ENCODE peak calls at places on chromosome 19, in eight cellular contexts. F is progenitor cell of endocrine pancreas; X is astrocyte of the spinal cord; K is neural progenitor cell; E is AG09319; U is omental fat pad; G is foreskin fibroblast; Z is CD4-positive, alpha-beta T cell. R is an unnamed sample.

GRCh38 chr19:41225238-41226052 is 6.4 kb downstream of the AXL start:
- DNase-seq in X (peak; percentile 98), Z (peak; percentile 25), G (peak; percentile 100), U (peak; percentile 56), F (no peak), E (peak; percentile 96), K (peak; percentile 65), R (no peak)

GRCh38 chr19:50317115-50317514 is 12.1 kb downstream of the KCNC3 start:
- DNase-seq in K (no peak), U (no peak), F (no peak), E (no peak), X (no peak), G (no peak), Z (no peak), R (no peak)

GRCh38 chr19:50311723-50312635 is 17.2 kb downstream of the KCNC3 start:
- DNase-seq in X (no peak), U (no peak), F (peak; percentile 78), K (peak; percentile 82), G (no peak), E (no peak), Z (no peak), R (peak; percentile 57)

GRCh38 chr19:23904406-23904805 is 10.3 kb upstream of the ZNF726 start:
- DNase-seq in G (no peak), X (no peak), K (no peak), F (no peak), Z (no peak), U (no peak), E (no peak), R (no peak)

GRCh38 chr19:37565370-37565669 is 29.3 kb downstream of the ZNF571 start:
- DNase-seq in X (no peak), Z (no peak), G (no peak), U (no peak), F (no peak), E (no peak), K (no peak), R (no peak)

GRCh38 chr19:29115181-29115580 is 97.8 kb downstream of the UQCRFS1 start:
- DNase-seq in E (no peak), K (no peak), U (no peak), Z (no peak), X (no peak), F (no peak), G (no peak), R (no peak)

GRCh38 chr19:39167461-39168257 is 29.1 kb upstream of the NCCRP1 start:
- DNase-seq in G (no peak), K (no peak), E (no peak), X (no peak), F (peak; percentile 52), U (no peak), Z (no peak), R (no peak)

GRCh38 chr19:4257025-4257424 is 10.1 kb downstream of the YJU2 start:
- DNase-seq in G (no peak), X (no peak), E (no peak), F (no peak), Z (no peak), U (no peak), K (no peak), R (no peak)

GRCh38 chr19:47419037-47419783 is at the start of gene MEIS3:
- DNase-seq in F (no peak), E (no peak), U (no peak), X (no peak), G (no peak), K (peak; percentile 74), Z (no peak), R (no peak)

GRCh38 chr19:5692785-5693194 is 2.7 kb downstream of the RPL36 start:
- DNase-seq in F (no peak), X (no peak), Z (no peak), E (no peak), K (no peak), G (no peak), U (no peak), R (no peak)

GRCh38 chr19:38877781-38878574 is at the start of gene RINL:
- DNase-seq in U (no peak), Z (peak; percentile 64), G (no peak), K (no peak), E (no peak), F (no peak), X (no peak), R (no peak)

GRCh38 chr19:38894968-38895367 is 4.5 kb downstream of the SIRT2 start:
- DNase-seq in F (no peak), Z (no peak), E (no peak), X (no peak), K (no peak), U (no peak), G (no peak), R (no peak)

GRCh38 chr19:31444931-31445330 is 95.7 kb upstream of the TSHZ3 start:
- DNase-seq in U (no peak), E (no peak), X (no peak), G (no peak), F (no peak), K (no peak), Z (no peak), R (no peak)

GRCh38 chr19:52034051-52034728 is 6.0 kb upstream of the ZNF614 start:
- DNase-seq in E (no peak), X (peak; percentile 17), U (no peak), Z (no peak), G (no peak), F (no peak), K (no peak), R (no peak)

GRCh38 chr19:11735375-11735774 is 3.4 kb downstream of the ZNF823 start:
- DNase-seq in G (no peak), U (no peak), F (no peak), X (no peak), K (no peak), Z (no peak), E (no peak), R (no peak)

GRCh38 chr19:988081-988480 is 3.9 kb downstream of the WDR18 start:
- DNase-seq in F (no peak), G (no peak), Z (no peak), U (no peak), X (no peak), E (no peak), K (no peak), R (no peak)

GRCh38 chr19:2952953-2953481 is 8.2 kb upstream of the ZNF77 start:
- DNase-seq in F (peak; percentile 45), Z (no peak), X (no peak), E (no peak), U (no peak), G (no peak), K (no peak), R (no peak)
- TF ChIP-seq CTCF in F (peak; percentile 47), Z (no peak), X (no peak), E (no peak), U (no peak), G (no peak), K (no peak), R (no peak)

GRCh38 chr19:2840794-2841790 is at the start of gene ZNF555:
- DNase-seq in Z (peak; percentile 98), E (peak; percentile 98), K (peak; percentile 99), F (peak; percentile 98), U (peak; percentile 98), X (peak; percentile 99), G (peak; percentile 99), R (peak; percentile 98)
- TF ChIP-seq CTCF in Z (peak; percentile 74), E (peak; percentile 32), K (peak; percentile 57), F (peak; percentile 61), U (no peak), X (peak; percentile 39), G (no peak), R (peak; percentile 15)

GRCh38 chr19:17755977-17756670 is 4.8 kb downstream of the FCHO1 start:
- DNase-seq in U (no peak), G (no peak), Z (peak; percentile 35), K (peak; percentile 94), X (peak; percentile 39), F (peak; percentile 24), E (no peak), R (peak; percentile 80)

GRCh38 chr19:17753976-17754375 is 2.7 kb downstream of the FCHO1 start:
- DNase-seq in U (no peak), X (no peak), F (no peak), K (peak; percentile 57), Z (no peak), G (no peak), E (no peak), R (no peak)

GRCh38 chr19:17755533-17755885 is 4.2 kb downstream of the FCHO1 start:
- DNase-seq in Z (no peak), U (no peak), K (no peak), X (no peak), E (no peak), F (no peak), G (no peak), R (no peak)

GRCh38 chr19:17752865-17753639 is 1.8 kb downstream of the FCHO1 start:
- DNase-seq in Z (no peak), E (no peak), X (no peak), U (no peak), G (no peak), F (no peak), K (no peak), R (no peak)

GRCh38 chr19:17754634-17755532 is 3.6 kb downstream of the FCHO1 start:
- DNase-seq in U (no peak), F (no peak), X (no peak), G (no peak), K (no peak), Z (no peak), E (no peak), R (no peak)
- TF ChIP-seq CTCF in U (no peak), F (no peak), X (no peak), G (no peak), K (no peak), Z (no peak), E (no peak), R (no peak)

GRCh38 chr19:48637948-48638830 is 1.0 kb upstream of the DBP start:
- DNase-seq in Z (peak; percentile 79), X (peak; percentile 93), F (peak; percentile 62), U (no peak), G (peak; percentile 86), K (peak; percentile 94), E (peak; percentile 96), R (peak; percentile 67)

GRCh38 chr19:48635966-48636858 is 967 bp downstream of the DBP start:
- DNase-seq in F (no peak), U (no peak), Z (no peak), K (peak; percentile 46), G (no peak), X (no peak), E (no peak), R (no peak)

GRCh38 chr19:48637449-48637947 is 319 bp upstream of the DBP start:
- DNase-seq in E (peak; percentile 99), G (peak; percentile 97), K (peak; percentile 99), X (peak; percentile 99), Z (peak; percentile 100), F (peak; percentile 95), U (peak; percentile 91), R (peak; percentile 80)

GRCh38 chr19:48635263-48635965 is 1.8 kb downstream of the DBP start:
- DNase-seq in G (no peak), E (no peak), X (no peak), F (no peak), K (peak; percentile 90), Z (peak; percentile 74), U (no peak), R (peak; percentile 64)

DNA sequence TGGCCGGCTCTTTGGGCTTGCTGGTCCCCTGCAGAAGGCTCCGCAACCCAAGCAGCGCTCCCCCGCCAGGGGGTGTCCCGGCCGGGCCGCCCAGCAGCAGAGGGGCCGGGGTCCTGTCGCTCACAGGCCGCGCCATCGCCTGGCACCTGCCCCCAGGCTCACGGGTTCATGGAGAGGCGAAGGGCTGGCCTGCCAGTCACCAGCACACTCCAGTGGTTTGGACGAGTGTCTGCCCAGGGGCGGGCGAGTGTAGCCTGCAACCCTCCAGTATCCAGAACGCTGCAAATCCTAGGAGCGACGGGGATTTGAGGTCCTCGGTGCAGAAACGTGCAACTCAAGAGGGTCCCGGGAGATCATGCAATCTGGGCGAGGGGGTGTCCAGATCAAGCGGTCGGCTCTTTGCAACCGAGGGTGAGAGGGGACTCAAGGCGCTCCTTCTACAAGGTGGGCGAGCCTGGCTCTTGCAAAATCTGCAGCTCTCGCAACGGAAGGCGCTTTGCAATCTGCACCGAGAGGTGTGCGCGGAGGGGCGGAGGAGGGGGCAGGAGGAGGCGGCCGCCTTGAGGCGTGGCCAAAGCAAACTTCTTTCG is at the start of gene DBP:
- DNase-seq in F (no peak), E (no peak), Z (peak; percentile 53), K (no peak), U (no peak), X (no peak), G (no peak), R (no peak)
- TF ChIP-seq CTCF in F (peak; percentile 31), E (peak; percentile 13), Z (no peak), K (peak; percentile 15), U (no peak), X (peak; percentile 16), G (no peak), R (no peak)